ENCODE peak calls at places on chromosomes 12 and 14, in nine cellular contexts. One of them, this sample, is unnamed.

GRCh38 chr12:131375261-131375971 is 335.5 kb upstream of the SFSWAP start:
- DNase-seq in stimulated activated CD4-positive, alpha-beta T cell treated with anti-CD3 and anti-CD28 coated beads, Interleukin-15, amount 100 ng/mL, for 1 hour: no peak
- DNase-seq in fibroblast of lung: no peak
- DNase-seq in activated CD8-positive, alpha-beta T cell treated with anti-CD3 and anti-CD28 coated beads, Interleukin-2, amount 10 ng/mL, durations not matched to agents 7 days and 5 days: no peak
- DNase-seq in AG09309: no peak
- DNase-seq in heart right ventricle: no peak
- DNase-seq in A549: no peak
- DNase-seq in LoVo: no peak
- DNase-seq in tibial nerve: no peak
- DNase-seq in this sample: no peak

GRCh38 chr12:126747530-126748149 is 1519.3 kb upstream of the TMEM132C start:
- DNase-seq in stimulated activated CD4-positive, alpha-beta T cell treated with anti-CD3 and anti-CD28 coated beads, Interleukin-15, amount 100 ng/mL, for 1 hour: no peak
- DNase-seq in A549: peak
- DNase-seq in heart right ventricle: peak
- DNase-seq in activated CD8-positive, alpha-beta T cell treated with anti-CD3 and anti-CD28 coated beads, Interleukin-2, amount 10 ng/mL, durations not matched to agents 7 days and 5 days: peak
- DNase-seq in fibroblast of lung: no peak
- DNase-seq in AG09309: no peak
- DNase-seq in tibial nerve: no peak
- DNase-seq in LoVo: peak
- DNase-seq in this sample: peak

GRCh38 chr14:90091393-90091792 is 29.6 kb downstream of the KCNK13 start:
- DNase-seq in LoVo: no peak
- DNase-seq in fibroblast of lung: peak
- DNase-seq in AG09309: peak
- DNase-seq in activated CD8-positive, alpha-beta T cell treated with anti-CD3 and anti-CD28 coated beads, Interleukin-2, amount 10 ng/mL, durations not matched to agents 7 days and 5 days: no peak
- DNase-seq in stimulated activated CD4-positive, alpha-beta T cell treated with anti-CD3 and anti-CD28 coated beads, Interleukin-15, amount 100 ng/mL, for 1 hour: no peak
- DNase-seq in heart right ventricle: no peak
- DNase-seq in A549: no peak
- DNase-seq in tibial nerve: no peak
- DNase-seq in this sample: no peak

GRCh38 chr14:81366259-81366658 is 33.9 kb downstream of the STON2 start:
- DNase-seq in stimulated activated CD4-positive, alpha-beta T cell treated with anti-CD3 and anti-CD28 coated beads, Interleukin-15, amount 100 ng/mL, for 1 hour: no peak
- DNase-seq in LoVo: no peak
- DNase-seq in AG09309: no peak
- DNase-seq in activated CD8-positive, alpha-beta T cell treated with anti-CD3 and anti-CD28 coated beads, Interleukin-2, amount 10 ng/mL, durations not matched to agents 7 days and 5 days: no peak
- DNase-seq in heart right ventricle: no peak
- DNase-seq in fibroblast of lung: no peak
- DNase-seq in A549: peak
- DNase-seq in tibial nerve: no peak
- DNase-seq in this sample: no peak

GRCh38 chr12:5807538-5808219 is 137.4 kb downstream of the ANO2 start:
- DNase-seq in AG09309: no peak
- DNase-seq in fibroblast of lung: no peak
- DNase-seq in A549: no peak
- DNase-seq in tibial nerve: no peak
- DNase-seq in stimulated activated CD4-positive, alpha-beta T cell treated with anti-CD3 and anti-CD28 coated beads, Interleukin-15, amount 100 ng/mL, for 1 hour: no peak
- DNase-seq in activated CD8-positive, alpha-beta T cell treated with anti-CD3 and anti-CD28 coated beads, Interleukin-2, amount 10 ng/mL, durations not matched to agents 7 days and 5 days: no peak
- DNase-seq in LoVo: no peak
- DNase-seq in heart right ventricle: no peak
- DNase-seq in this sample: no peak

GRCh38 chr12:108683906-108684556 is 47.3 kb downstream of the CORO1C start:
- DNase-seq in LoVo: no peak
- DNase-seq in A549: no peak
- DNase-seq in heart right ventricle: no peak
- DNase-seq in tibial nerve: no peak
- DNase-seq in AG09309: no peak
- DNase-seq in fibroblast of lung: no peak
- DNase-seq in stimulated activated CD4-positive, alpha-beta T cell treated with anti-CD3 and anti-CD28 coated beads, Interleukin-15, amount 100 ng/mL, for 1 hour: no peak
- DNase-seq in activated CD8-positive, alpha-beta T cell treated with anti-CD3 and anti-CD28 coated beads, Interleukin-2, amount 10 ng/mL, durations not matched to agents 7 days and 5 days: no peak
- DNase-seq in this sample: no peak

GRCh38 chr12:132078190-132078589 is 65.9 kb downstream of the DDX51 start:
- DNase-seq in fibroblast of lung: peak
- DNase-seq in heart right ventricle: no peak
- DNase-seq in AG09309: peak
- DNase-seq in stimulated activated CD4-positive, alpha-beta T cell treated with anti-CD3 and anti-CD28 coated beads, Interleukin-15, amount 100 ng/mL, for 1 hour: no peak
- DNase-seq in LoVo: no peak
- DNase-seq in activated CD8-positive, alpha-beta T cell treated with anti-CD3 and anti-CD28 coated beads, Interleukin-2, amount 10 ng/mL, durations not matched to agents 7 days and 5 days: no peak
- DNase-seq in tibial nerve: no peak
- DNase-seq in A549: no peak
- DNase-seq in this sample: no peak

GRCh38 chr12:72271741-72272661 is at the start of gene TRHDE:
- DNase-seq in LoVo: no peak
- DNase-seq in stimulated activated CD4-positive, alpha-beta T cell treated with anti-CD3 and anti-CD28 coated beads, Interleukin-15, amount 100 ng/mL, for 1 hour: no peak
- DNase-seq in AG09309: no peak
- DNase-seq in activated CD8-positive, alpha-beta T cell treated with anti-CD3 and anti-CD28 coated beads, Interleukin-2, amount 10 ng/mL, durations not matched to agents 7 days and 5 days: no peak
- DNase-seq in tibial nerve: no peak
- DNase-seq in A549: no peak
- DNase-seq in heart right ventricle: peak
- DNase-seq in fibroblast of lung: peak
- DNase-seq in this sample: no peak

GRCh38 chr12:124279315-124279714 is 15.6 kb upstream of the RFLNA start:
- DNase-seq in LoVo: no peak
- DNase-seq in tibial nerve: no peak
- DNase-seq in heart right ventricle: no peak
- DNase-seq in stimulated activated CD4-positive, alpha-beta T cell treated with anti-CD3 and anti-CD28 coated beads, Interleukin-15, amount 100 ng/mL, for 1 hour: no peak
- DNase-seq in activated CD8-positive, alpha-beta T cell treated with anti-CD3 and anti-CD28 coated beads, Interleukin-2, amount 10 ng/mL, durations not matched to agents 7 days and 5 days: no peak
- DNase-seq in A549: no peak
- DNase-seq in fibroblast of lung: no peak
- DNase-seq in AG09309: no peak
- DNase-seq in this sample: no peak

GRCh38 chr12:64120568-64120967 is 101.5 kb downstream of the KICS2 start:
- DNase-seq in tibial nerve: no peak
- DNase-seq in stimulated activated CD4-positive, alpha-beta T cell treated with anti-CD3 and anti-CD28 coated beads, Interleukin-15, amount 100 ng/mL, for 1 hour: no peak
- DNase-seq in heart right ventricle: no peak
- DNase-seq in LoVo: peak
- DNase-seq in AG09309: no peak
- DNase-seq in fibroblast of lung: no peak
- DNase-seq in A549: no peak
- DNase-seq in activated CD8-positive, alpha-beta T cell treated with anti-CD3 and anti-CD28 coated beads, Interleukin-2, amount 10 ng/mL, durations not matched to agents 7 days and 5 days: no peak
- DNase-seq in this sample: no peak

GRCh38 chr12:110585231-110585799 is 2.2 kb upstream of the PPTC7 start:
- DNase-seq in AG09309: no peak
- DNase-seq in tibial nerve: no peak
- DNase-seq in activated CD8-positive, alpha-beta T cell treated with anti-CD3 and anti-CD28 coated beads, Interleukin-2, amount 10 ng/mL, durations not matched to agents 7 days and 5 days: peak
- DNase-seq in heart right ventricle: no peak
- DNase-seq in stimulated activated CD4-positive, alpha-beta T cell treated with anti-CD3 and anti-CD28 coated beads, Interleukin-15, amount 100 ng/mL, for 1 hour: no peak
- DNase-seq in A549: no peak
- DNase-seq in LoVo: no peak
- DNase-seq in fibroblast of lung: peak
- DNase-seq in this sample: no peak

GRCh38 chr12:1093166-1093751 is 102.2 kb downstream of the ERC1 start:
- DNase-seq in activated CD8-positive, alpha-beta T cell treated with anti-CD3 and anti-CD28 coated beads, Interleukin-2, amount 10 ng/mL, durations not matched to agents 7 days and 5 days: peak
- DNase-seq in LoVo: peak
- DNase-seq in A549: peak
- DNase-seq in AG09309: peak
- DNase-seq in stimulated activated CD4-positive, alpha-beta T cell treated with anti-CD3 and anti-CD28 coated beads, Interleukin-15, amount 100 ng/mL, for 1 hour: no peak
- DNase-seq in heart right ventricle: no peak
- DNase-seq in tibial nerve: no peak
- DNase-seq in fibroblast of lung: peak
- DNase-seq in this sample: no peak

GRCh38 chr14:39432619-39433451 is 602 bp upstream of the FBXO33 start:
- DNase-seq in fibroblast of lung: peak
- DNase-seq in stimulated activated CD4-positive, alpha-beta T cell treated with anti-CD3 and anti-CD28 coated beads, Interleukin-15, amount 100 ng/mL, for 1 hour: no peak
- DNase-seq in LoVo: peak
- DNase-seq in heart right ventricle: peak
- DNase-seq in tibial nerve: peak
- DNase-seq in A549: peak
- DNase-seq in activated CD8-positive, alpha-beta T cell treated with anti-CD3 and anti-CD28 coated beads, Interleukin-2, amount 10 ng/mL, durations not matched to agents 7 days and 5 days: peak
- DNase-seq in AG09309: no peak
- DNase-seq in this sample: peak

GRCh38 chr14:29016050-29016900 is 249.7 kb downstream of the FOXG1 start:
- DNase-seq in A549: no peak
- DNase-seq in LoVo: no peak
- DNase-seq in activated CD8-positive, alpha-beta T cell treated with anti-CD3 and anti-CD28 coated beads, Interleukin-2, amount 10 ng/mL, durations not matched to agents 7 days and 5 days: peak
- DNase-seq in AG09309: no peak
- DNase-seq in tibial nerve: no peak
- DNase-seq in fibroblast of lung: peak
- DNase-seq in heart right ventricle: no peak
- DNase-seq in stimulated activated CD4-positive, alpha-beta T cell treated with anti-CD3 and anti-CD28 coated beads, Interleukin-15, amount 100 ng/mL, for 1 hour: no peak
- DNase-seq in this sample: no peak

GRCh38 chr14:73774244-73774575 is 60.0 kb upstream of the PNMA1 start:
- DNase-seq in fibroblast of lung: no peak
- DNase-seq in LoVo: no peak
- DNase-seq in stimulated activated CD4-positive, alpha-beta T cell treated with anti-CD3 and anti-CD28 coated beads, Interleukin-15, amount 100 ng/mL, for 1 hour: no peak
- DNase-seq in activated CD8-positive, alpha-beta T cell treated with anti-CD3 and anti-CD28 coated beads, Interleukin-2, amount 10 ng/mL, durations not matched to agents 7 days and 5 days: no peak
- DNase-seq in tibial nerve: no peak
- DNase-seq in A549: no peak
- DNase-seq in heart right ventricle: no peak
- DNase-seq in AG09309: no peak
- DNase-seq in this sample: no peak

GRCh38 chr14:99952039-99952438 is 113.2 kb upstream of the EVL start:
- DNase-seq in LoVo: no peak
- DNase-seq in heart right ventricle: no peak
- DNase-seq in stimulated activated CD4-positive, alpha-beta T cell treated with anti-CD3 and anti-CD28 coated beads, Interleukin-15, amount 100 ng/mL, for 1 hour: no peak
- DNase-seq in A549: no peak
- DNase-seq in AG09309: no peak
- DNase-seq in fibroblast of lung: no peak
- DNase-seq in tibial nerve: no peak
- DNase-seq in activated CD8-positive, alpha-beta T cell treated with anti-CD3 and anti-CD28 coated beads, Interleukin-2, amount 10 ng/mL, durations not matched to agents 7 days and 5 days: no peak
- DNase-seq in this sample: no peak

GRCh38 chr12:52181757-52182156 is 10.1 kb downstream of the KRT80 start:
- DNase-seq in activated CD8-positive, alpha-beta T cell treated with anti-CD3 and anti-CD28 coated beads, Interleukin-2, amount 10 ng/mL, durations not matched to agents 7 days and 5 days: no peak
- DNase-seq in tibial nerve: no peak
- DNase-seq in fibroblast of lung: peak
- DNase-seq in LoVo: no peak
- DNase-seq in heart right ventricle: no peak
- DNase-seq in stimulated activated CD4-positive, alpha-beta T cell treated with anti-CD3 and anti-CD28 coated beads, Interleukin-15, amount 100 ng/mL, for 1 hour: no peak
- DNase-seq in A549: no peak
- DNase-seq in AG09309: peak
- DNase-seq in this sample: no peak

GRCh38 chr12:111819191-111820158 is 22.6 kb upstream of the MAPKAPK5 start:
- DNase-seq in tibial nerve: no peak
- DNase-seq in activated CD8-positive, alpha-beta T cell treated with anti-CD3 and anti-CD28 coated beads, Interleukin-2, amount 10 ng/mL, durations not matched to agents 7 days and 5 days: no peak
- DNase-seq in A549: no peak
- DNase-seq in LoVo: peak
- DNase-seq in fibroblast of lung: no peak
- DNase-seq in heart right ventricle: no peak
- DNase-seq in stimulated activated CD4-positive, alpha-beta T cell treated with anti-CD3 and anti-CD28 coated beads, Interleukin-15, amount 100 ng/mL, for 1 hour: no peak
- DNase-seq in AG09309: no peak
- DNase-seq in this sample: no peak

GRCh38 chr12:46895726-46896125 is 69.9 kb upstream of the SLC38A4 start:
- DNase-seq in heart right ventricle: no peak
- DNase-seq in fibroblast of lung: no peak
- DNase-seq in A549: no peak
- DNase-seq in tibial nerve: no peak
- DNase-seq in stimulated activated CD4-positive, alpha-beta T cell treated with anti-CD3 and anti-CD28 coated beads, Interleukin-15, amount 100 ng/mL, for 1 hour: no peak
- DNase-seq in AG09309: no peak
- DNase-seq in LoVo: no peak
- DNase-seq in activated CD8-positive, alpha-beta T cell treated with anti-CD3 and anti-CD28 coated beads, Interleukin-2, amount 10 ng/mL, durations not matched to agents 7 days and 5 days: no peak
- DNase-seq in this sample: no peak

GRCh38 chr12:131872154-131873046 is 22.0 kb upstream of the ULK1 start:
- DNase-seq in fibroblast of lung: peak
- DNase-seq in LoVo: no peak
- DNase-seq in AG09309: peak
- DNase-seq in activated CD8-positive, alpha-beta T cell treated with anti-CD3 and anti-CD28 coated beads, Interleukin-2, amount 10 ng/mL, durations not matched to agents 7 days and 5 days: no peak
- DNase-seq in tibial nerve: no peak
- DNase-seq in heart right ventricle: no peak
- DNase-seq in A549: peak
- DNase-seq in stimulated activated CD4-positive, alpha-beta T cell treated with anti-CD3 and anti-CD28 coated beads, Interleukin-15, amount 100 ng/mL, for 1 hour: no peak
- DNase-seq in this sample: no peak

GRCh38 chr14:79100578-79100977 is 930.4 kb downstream of the NRXN3 start:
- DNase-seq in fibroblast of lung: no peak
- DNase-seq in stimulated activated CD4-positive, alpha-beta T cell treated with anti-CD3 and anti-CD28 coated beads, Interleukin-15, amount 100 ng/mL, for 1 hour: no peak
- DNase-seq in activated CD8-positive, alpha-beta T cell treated with anti-CD3 and anti-CD28 coated beads, Interleukin-2, amount 10 ng/mL, durations not matched to agents 7 days and 5 days: no peak
- DNase-seq in tibial nerve: no peak
- DNase-seq in AG09309: no peak
- DNase-seq in A549: no peak
- DNase-seq in heart right ventricle: no peak
- DNase-seq in LoVo: no peak
- DNase-seq in this sample: no peak

GRCh38 chr12:28026701-28027100 is 54.2 kb upstream of the PTHLH start:
- DNase-seq in AG09309: no peak
- DNase-seq in tibial nerve: no peak
- DNase-seq in A549: no peak
- DNase-seq in activated CD8-positive, alpha-beta T cell treated with anti-CD3 and anti-CD28 coated beads, Interleukin-2, amount 10 ng/mL, durations not matched to agents 7 days and 5 days: no peak
- DNase-seq in LoVo: no peak
- DNase-seq in fibroblast of lung: no peak
- DNase-seq in heart right ventricle: no peak
- DNase-seq in stimulated activated CD4-positive, alpha-beta T cell treated with anti-CD3 and anti-CD28 coated beads, Interleukin-15, amount 100 ng/mL, for 1 hour: no peak
- DNase-seq in this sample: no peak

GRCh38 chr12:88172844-88173407 is 30.8 kb downstream of the TMTC3 start:
- DNase-seq in tibial nerve: no peak
- DNase-seq in fibroblast of lung: peak
- DNase-seq in A549: no peak
- DNase-seq in LoVo: no peak
- DNase-seq in AG09309: no peak
- DNase-seq in heart right ventricle: no peak
- DNase-seq in activated CD8-positive, alpha-beta T cell treated with anti-CD3 and anti-CD28 coated beads, Interleukin-2, amount 10 ng/mL, durations not matched to agents 7 days and 5 days: no peak
- DNase-seq in stimulated activated CD4-positive, alpha-beta T cell treated with anti-CD3 and anti-CD28 coated beads, Interleukin-15, amount 100 ng/mL, for 1 hour: no peak
- DNase-seq in this sample: no peak

This sample was measured in T-helper 1 cell.